ENCODE peak calls at places on chromosomes 7 and 10, in five cellular contexts. F, H, N, A and P are unnamed samples.

GRCh38 chr10:99648717-99649116 is 10.6 kb upstream of the ENTPD7 start:
- DNase-seq in H (no peak), N (no peak), A (no peak), F (no peak), P (no peak)

GRCh38 chr10:92847185-92847864 is 995 bp upstream of the EXOC6 start:
- DNase-seq in A (no peak), F (peak; percentile 3), N (no peak), H (no peak), P (no peak)

GRCh38 chr7:132469264-132469663 is 107.0 kb downstream of the PLXNA4 start:
- DNase-seq in A (no peak), F (no peak), H (no peak), N (no peak), P (no peak)

GRCh38 chr7:47627580-47628283 is 45.8 kb upstream of the TNS3 start:
- DNase-seq in N (no peak), F (no peak), H (no peak), A (no peak), P (no peak)

GRCh38 chr7:120052884-120053382 is 220.0 kb upstream of the KCND2 start:
- DNase-seq in A (no peak), H (peak; percentile 13), F (peak; percentile 89), N (no peak), P (no peak)

GRCh38 chr7:26284995-26285632 is 6.5 kb upstream of the SNX10 start:
- DNase-seq in N (peak; percentile 21), A (no peak), F (no peak), H (no peak), P (no peak)

GRCh38 chr7:155803418-155804376 is 8.6 kb downstream of the SHH start:
- DNase-seq in N (peak; percentile 74), F (peak; percentile 34), A (no peak), H (no peak), P (no peak)

GRCh38 chr10:52334595-52334994 is 20.5 kb downstream of the DKK1 start:
- DNase-seq in A (no peak), F (peak; percentile 24), H (no peak), N (no peak), P (no peak)

GRCh38 chr10:93826355-93826754 is 67.4 kb upstream of the SLC35G1 start:
- DNase-seq in A (no peak), H (no peak), N (peak; percentile 41), F (no peak), P (no peak)

GRCh38 chr7:111587126-111587525 is 24.8 kb upstream of the IMMP2L start:
- DNase-seq in A (no peak), N (no peak), H (no peak), F (no peak), P (no peak)

GRCh38 chr10:67618116-67618515 is 77.9 kb downstream of the CTNNA3 start:
- DNase-seq in H (no peak), A (no peak), F (peak; percentile 5), N (no peak), P (no peak)

GRCh38 chr10:43781480-43782361 is 133.0 kb upstream of the ZNF32 start:
- DNase-seq in N (no peak), F (no peak), A (no peak), H (no peak), P (no peak)

GRCh38 chr7:119964640-119965542 is 308.1 kb upstream of the KCND2 start:
- DNase-seq in F (peak; percentile 14), A (no peak), N (no peak), H (no peak), P (no peak)

GRCh38 chr7:129914536-129915272 is 38.1 kb downstream of the UBE2H start:
- DNase-seq in N (no peak), F (no peak), H (no peak), A (no peak), P (peak; percentile 16)

GRCh38 chr7:148584154-148584827 is 6.3 kb upstream of the C7orf33 start:
- DNase-seq in H (no peak), N (no peak), F (no peak), A (no peak), P (no peak)

GRCh38 chr10:98269435-98269912 is 1.5 kb upstream of the LOXL4 start:
- DNase-seq in N (peak; percentile 31), H (peak; percentile 84), A (no peak), F (peak; percentile 90), P (no peak)

GRCh38 chr10:120951288-120951687 is 100.1 kb downstream of the WDR11 start:
- DNase-seq in F (no peak), A (no peak), H (no peak), N (peak; percentile 48), P (no peak)

GRCh38 chr7:102841290-102841689 is 71.5 kb upstream of the LRRC17 start:
- DNase-seq in H (no peak), A (no peak), F (no peak), N (no peak), P (no peak)

GRCh38 chr10:61643316-61643751 is 19.4 kb upstream of the CABCOCO1 start:
- DNase-seq in F (peak; percentile 83), N (peak; percentile 7), A (no peak), H (no peak), P (no peak)
- H3K4me3 ChIP-seq in F (peak overlapping the region; percentile 42), N (no peak overlapping the region), A (no peak overlapping the region), H (no peak overlapping the region), P (no peak overlapping the region)

DNA sequence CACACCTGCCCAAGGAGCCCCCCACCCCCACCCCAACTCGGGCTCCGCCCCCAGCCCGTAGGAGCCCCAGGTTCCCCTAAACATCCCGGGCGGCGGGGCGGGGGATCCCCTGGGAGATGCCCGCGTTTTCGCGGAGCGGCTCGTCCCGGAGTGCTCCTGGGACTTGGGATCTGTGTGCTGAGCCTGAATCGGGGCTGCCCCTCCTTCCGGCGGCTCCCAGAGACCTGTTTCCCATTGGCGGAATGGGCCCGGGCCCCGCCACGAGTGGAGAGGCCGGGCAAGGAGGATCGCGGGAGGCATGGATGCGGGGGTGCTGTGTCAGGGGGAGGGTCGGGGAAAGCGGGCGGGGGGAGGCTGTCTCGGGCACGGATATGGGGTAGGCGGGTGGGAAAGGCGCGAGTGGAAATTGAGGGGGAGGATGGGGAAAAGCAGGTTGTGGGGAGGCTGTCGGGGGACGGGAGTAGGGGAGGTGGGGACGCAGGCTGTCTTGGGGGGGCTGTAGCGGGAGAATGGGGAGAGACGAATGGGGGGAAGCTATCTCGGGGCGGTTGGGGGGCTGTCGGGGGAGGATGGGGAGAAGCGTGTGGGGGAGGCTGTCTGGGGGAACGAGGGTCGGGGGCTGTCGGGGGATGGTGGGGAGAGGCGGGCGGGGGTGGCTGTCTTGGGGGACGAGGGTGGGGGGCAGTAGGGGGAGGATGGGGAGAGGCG is 572 bp upstream of the BHLHA15 start:
- DNase-seq in N (peak; percentile 72), F (peak; percentile 33), A (no peak), H (no peak), P (no peak)
- H3K4me3 ChIP-seq in N (peak overlapping the region; percentile 45), F (peak overlapping the region; percentile 30), A (no peak overlapping the region), H (no peak overlapping the region), P (no peak overlapping the region)

GRCh38 chr7:82054544-82054943 is 284.7 kb upstream of the HGF start:
- DNase-seq in A (no peak), F (no peak), H (no peak), N (no peak), P (no peak)
- H3K4me3 ChIP-seq in A (no peak overlapping the region), F (no peak overlapping the region), H (no peak overlapping the region), N (no peak overlapping the region), P (no peak overlapping the region)

GRCh38 chr7:1057416-1058291 is 13.3 kb downstream of the GPR146 start:
- DNase-seq in N (no peak), H (no peak), A (no peak), F (no peak), P (no peak)

GRCh38 chr7:1060315-1061080 is 16.2 kb downstream of the GPR146 start:
- DNase-seq in A (no peak), H (no peak), F (no peak), N (peak; percentile 46), P (no peak)

GRCh38 chr7:1059200-1060091 is 15.1 kb downstream of the GPR146 start:
- DNase-seq in H (no peak), F (peak; percentile 12), N (peak; percentile 93), A (peak; percentile 80), P (no peak)

GRCh38 chr7:1058311-1058710 is 14.0 kb downstream of the GPR146 start:
- DNase-seq in N (no peak), H (no peak), F (no peak), A (no peak), P (no peak)

GRCh38 chr7:1058821-1059199 is 14.5 kb downstream of the GPR146 start:
- DNase-seq in H (no peak), A (no peak), N (peak; percentile 47), F (peak; percentile 29), P (no peak)
- H3K4me3 ChIP-seq in H (no peak overlapping the region), A (no peak overlapping the region), N (no peak overlapping the region), F (no peak overlapping the region), P (no peak overlapping the region)

DNA sequence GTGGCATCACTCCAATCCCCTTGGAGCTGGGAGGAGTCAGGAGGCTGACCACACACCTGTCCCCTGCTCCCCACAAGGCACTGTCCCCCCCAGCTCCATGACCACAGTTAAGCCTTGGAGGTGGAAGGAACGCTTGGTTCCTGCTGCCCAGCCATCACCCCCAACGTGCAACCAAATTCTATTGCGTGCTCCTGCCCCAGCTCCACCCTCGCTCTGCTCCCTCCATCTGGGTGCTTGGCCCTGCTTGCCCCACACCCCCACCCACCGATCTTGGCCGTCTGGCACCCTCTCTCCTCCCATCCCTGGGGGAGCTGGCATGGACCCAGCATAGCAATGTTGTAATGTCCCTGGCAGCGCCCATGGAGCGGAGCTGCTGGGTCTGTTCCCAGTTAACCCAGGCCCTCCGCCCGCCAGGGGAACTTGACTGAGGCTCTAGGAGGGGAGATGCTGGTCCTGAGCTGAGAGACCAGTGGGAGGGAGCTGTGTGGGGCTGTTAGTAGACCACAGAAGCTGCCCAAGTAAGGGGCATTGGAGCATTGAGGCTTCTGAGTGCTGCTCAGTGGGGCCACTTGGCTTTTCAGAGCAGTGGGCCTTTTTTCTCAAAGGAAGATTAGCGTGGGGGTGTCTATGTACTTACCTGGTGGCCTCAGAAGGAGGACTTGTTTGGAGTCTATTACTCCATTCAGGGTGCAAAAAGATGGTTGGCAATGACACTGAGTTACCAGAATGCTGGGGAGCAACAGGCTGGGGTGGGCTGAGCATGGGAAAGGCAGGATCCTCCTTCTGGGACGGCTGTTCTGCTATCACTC is 1.1 kb downstream of the EPHB6 start:
- DNase-seq in A (no peak), H (peak; percentile 67), F (peak; percentile 15), N (no peak), P (no peak)
- H3K4me3 ChIP-seq in A (no peak overlapping the region), H (peak overlapping the region; percentile 65), F (no peak overlapping the region), N (peak overlapping the region; percentile 65), P (peak overlapping the region; percentile 85)

GRCh38 chr7:22193361-22194016 is 163.5 kb downstream of the RAPGEF5 start:
- DNase-seq in N (peak; percentile 88), F (peak; percentile 61), H (no peak), A (peak; percentile 78), P (no peak)

GRCh38 chr7:22196429-22196828 is 160.5 kb downstream of the RAPGEF5 start:
- DNase-seq in N (no peak), F (no peak), A (no peak), H (no peak), P (no peak)

GRCh38 chr7:22194633-22195273 is 162.2 kb downstream of the RAPGEF5 start:
- DNase-seq in A (no peak), H (no peak), N (peak; percentile 13), F (no peak), P (no peak)

GRCh38 chr7:22197376-22197775 is 159.6 kb downstream of the RAPGEF5 start:
- DNase-seq in H (no peak), A (no peak), N (no peak), F (no peak), P (no peak)

DNA sequence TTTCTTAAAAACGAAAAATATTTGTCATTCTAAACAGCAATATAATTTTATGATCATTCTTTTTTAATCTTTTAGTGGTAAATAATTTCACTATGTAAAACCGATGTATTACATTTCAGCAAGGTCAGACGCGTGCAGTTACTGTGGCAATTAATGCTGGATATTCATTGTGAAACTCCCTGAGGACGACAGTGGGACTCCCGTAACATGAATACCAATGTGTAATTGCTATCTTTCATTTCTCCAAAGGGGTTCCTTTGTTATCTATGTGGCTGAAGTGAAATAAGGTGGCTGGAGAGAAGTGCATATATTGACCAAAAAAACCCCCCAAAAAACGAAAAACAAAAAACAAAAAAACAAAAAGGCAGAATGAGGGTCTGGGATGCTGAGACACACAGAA is 161.6 kb downstream of the RAPGEF5 start:
- DNase-seq in N (no peak), A (no peak), F (no peak), H (no peak), P (no peak)
- H3K4me3 ChIP-seq in N (no peak overlapping the region), A (no peak overlapping the region), F (no peak overlapping the region), H (no peak overlapping the region), P (no peak overlapping the region)